ENCODE peak calls at places on chromosome X, in ten cellular contexts. B, O, Y, R, V, U, E, C, I and Q are unnamed samples.

GRCh38 chrX:75038925-75039324 is 113.7 kb upstream of the NEXMIF start:
- DNase-seq in V (no peak), E (peak), B (peak), C (no peak), R (peak), U (no peak), I (no peak), Y (no peak), O (no peak), Q (no peak)

GRCh38 chrX:15301924-15302323 is 13.5 kb downstream of the ASB11 start:
- DNase-seq in V (no peak), O (peak), U (peak), B (no peak), E (no peak), Y (no peak), I (peak), C (peak), R (no peak), Q (no peak)

GRCh38 chrX:147958316-147958715 is 22.8 kb upstream of the FMR1NB start:
- DNase-seq in Y (no peak), U (no peak), E (no peak), I (no peak), O (no peak), R (no peak), B (peak), V (no peak), C (no peak), Q (no peak)

GRCh38 chrX:65723706-65724105 is 56.3 kb downstream of the MSN start:
- DNase-seq in R (peak), I (no peak), C (no peak), B (peak), V (peak), O (no peak), U (no peak), E (no peak), Y (no peak), Q (no peak)

GRCh38 chrX:135520553-135521404 is at the start of gene INTS6L:
- DNase-seq in O (peak), U (peak), I (peak), V (peak), B (peak), Y (peak), C (peak), R (peak), E (peak), Q (peak)

GRCh38 chrX:135521405-135522131 is 1.1 kb downstream of the INTS6L start:
- DNase-seq in E (peak), Y (peak), C (peak), U (peak), I (peak), O (peak), R (peak), B (peak), V (peak), Q (peak)

GRCh38 chrX:11787564-11787963 is 29.5 kb downstream of the MSL3 start:
- DNase-seq in B (peak), V (no peak), O (peak), Y (peak), R (no peak), E (peak), C (peak), I (peak), U (peak), Q (peak)

GRCh38 chrX:40035726-40036125 is 62.0 kb downstream of the BCOR start:
- DNase-seq in B (no peak), C (no peak), U (no peak), R (no peak), V (no peak), Y (no peak), O (no peak), I (no peak), E (no peak), Q (no peak)

GRCh38 chrX:8987672-8988250 is 46.2 kb downstream of the FAM9B start:
- DNase-seq in O (peak), R (no peak), Y (peak), U (no peak), I (no peak), E (no peak), C (no peak), B (no peak), V (peak), Q (no peak)

GRCh38 chrX:103774070-103774642 is 2.5 kb upstream of the PLP1 start:
- DNase-seq in Y (no peak), O (no peak), E (peak), C (no peak), R (no peak), B (no peak), V (peak), U (no peak), I (no peak), Q (no peak)

GRCh38 chrX:111262086-111262485 is 8.2 kb downstream of the CAPN6 start:
- DNase-seq in E (no peak), Y (no peak), I (no peak), U (no peak), O (no peak), V (no peak), R (no peak), C (no peak), B (no peak), Q (no peak)

GRCh38 chrX:2710041-2710471 is 19.0 kb downstream of the CD99 start:
- DNase-seq in R (no peak), I (no peak), O (no peak), U (no peak), B (peak), Y (no peak), C (no peak), V (no peak), E (peak), Q (no peak)

GRCh38 chrX:66221856-66222255 is 57.8 kb downstream of the HEPH start:
- DNase-seq in U (no peak), O (no peak), Y (no peak), I (no peak), V (no peak), B (no peak), C (no peak), R (no peak), E (no peak), Q (no peak)

GRCh38 chrX:2955838-2956237 is 26.7 kb upstream of the ARSD start:
- DNase-seq in E (no peak), O (no peak), U (no peak), C (no peak), V (no peak), Y (no peak), R (no peak), B (no peak), I (no peak), Q (no peak)

GRCh38 chrX:41352329-41352801 is 18.4 kb downstream of the DDX3X start:
- DNase-seq in Y (no peak), O (no peak), E (no peak), V (no peak), U (no peak), C (no peak), R (no peak), I (no peak), B (no peak), Q (no peak)

GRCh38 chrX:123184858-123185251 is 777 bp downstream of the GRIA3 start:
- DNase-seq in I (no peak), Y (no peak), O (no peak), V (no peak), C (no peak), U (no peak), B (no peak), E (no peak), R (no peak), Q (peak)

GRCh38 chrX:138191998-138192397 is 519.5 kb downstream of the FGF13 start:
- DNase-seq in B (peak), V (peak), O (no peak), Y (no peak), R (no peak), I (no peak), E (no peak), U (no peak), C (no peak), Q (peak)

GRCh38 chrX:143669395-143669794 is 33.5 kb upstream of the SLITRK4 start:
- DNase-seq in I (no peak), C (no peak), E (no peak), O (no peak), R (no peak), B (no peak), Y (no peak), V (peak), U (no peak), Q (no peak)

GRCh38 chrX:68822641-68823410 is 6.0 kb upstream of the EFNB1 start:
- DNase-seq in C (peak), O (no peak), B (peak), R (no peak), Y (no peak), I (no peak), E (peak), V (peak), U (no peak), Q (peak)

GRCh38 chrX:148573119-148573518 is 72.7 kb downstream of the AFF2 start:
- DNase-seq in U (no peak), B (no peak), Y (no peak), O (no peak), E (no peak), R (no peak), C (no peak), V (no peak), I (no peak), Q (peak)

GRCh38 chrX:67523002-67523711 is 20.7 kb upstream of the AR start:
- DNase-seq in C (no peak), Y (no peak), V (peak), R (no peak), U (no peak), I (no peak), B (no peak), O (no peak), E (no peak), Q (no peak)

GRCh38 chrX:19810809-19811208 is 76.6 kb downstream of the SH3KBP1 start:
- DNase-seq in B (no peak), C (no peak), I (no peak), E (no peak), O (no peak), Y (no peak), V (no peak), R (no peak), U (peak), Q (no peak)

GRCh38 chrX:38271154-38271716 is 50.6 kb upstream of the SRPX start:
- DNase-seq in O (no peak), I (no peak), U (no peak), R (peak), B (no peak), C (no peak), Y (no peak), V (no peak), E (no peak), Q (no peak)

GRCh38 chrX:37926700-37927099 is 79.3 kb upstream of the DYNLT3 start:
- DNase-seq in U (no peak), R (peak), E (no peak), B (no peak), Y (no peak), C (no peak), V (peak), O (no peak), I (no peak), Q (no peak)

GRCh38 chrX:51892921-51893745 is at the start of gene MAGED1:
- DNase-seq in O (peak), U (peak), E (no peak), B (peak), V (peak), Y (peak), I (peak), C (peak), R (peak), Q (peak)

DNA sequence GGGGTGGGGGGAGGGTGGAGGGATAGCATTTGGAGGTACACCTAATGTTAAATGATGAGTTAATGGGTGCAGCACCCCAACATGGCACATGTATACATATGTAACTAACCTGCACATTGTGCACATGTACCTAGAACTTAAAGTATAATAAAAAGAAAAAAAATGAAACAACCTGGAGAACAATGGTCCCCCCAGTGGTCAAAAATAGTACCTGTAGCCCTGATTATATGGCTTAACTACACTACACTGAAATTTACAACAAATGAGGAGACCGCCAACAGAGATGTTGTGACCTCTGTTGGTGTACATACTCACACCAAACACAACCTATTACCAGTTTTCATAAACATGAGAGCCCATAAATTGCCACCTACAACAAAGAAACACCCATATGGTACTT is 7.3 kb upstream of the MAGEE1 start:
- DNase-seq in R (no peak), Y (no peak), V (no peak), C (no peak), E (no peak), B (no peak), U (no peak), I (no peak), O (no peak), Q (no peak)
- TF ChIP-seq CTCF in R (no peak), Y (no peak), V (peak), C (no peak), E (peak), B (no peak), U (no peak), I (no peak), O (no peak), Q (no peak)

DNA sequence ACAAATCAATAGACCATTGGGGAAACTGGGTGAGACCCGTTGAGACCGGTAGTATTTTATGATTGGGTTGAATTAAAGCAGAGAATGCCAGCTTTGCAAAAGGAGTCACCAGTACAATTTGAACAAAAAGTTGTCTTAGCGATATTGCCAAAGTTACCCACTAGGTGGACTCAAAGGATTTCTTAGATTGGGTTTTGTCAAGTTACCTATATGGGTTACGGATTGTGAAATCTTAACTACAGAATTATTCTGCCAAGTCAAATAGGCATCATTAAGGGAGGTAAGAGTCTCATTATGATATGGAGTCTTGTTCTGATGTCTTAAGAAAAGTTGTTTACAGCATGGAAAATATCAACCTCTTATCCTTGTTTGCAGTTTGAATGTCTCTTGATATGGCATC is 15.0 kb upstream of the CT47A1 start:
- DNase-seq in U (no peak), R (peak), C (no peak), Y (no peak), I (no peak), E (peak), V (peak), B (no peak), O (no peak), Q (no peak)
- TF ChIP-seq CTCF in U (no peak), R (no peak), C (no peak), Y (no peak), I (no peak), E (peak), V (peak), B (no peak), O (no peak), Q (peak)

GRCh38 chrX:78098108-78098507 is 5.9 kb upstream of the PGK1 start:
- DNase-seq in E (no peak), R (no peak), B (no peak), I (no peak), C (no peak), Y (no peak), O (no peak), U (no peak), V (no peak), Q (no peak)

GRCh38 chrX:78092296-78092695 is 11.8 kb upstream of the PGK1 start:
- DNase-seq in R (peak), O (no peak), U (no peak), I (no peak), Y (no peak), B (peak), E (peak), V (peak), C (no peak), Q (peak)
- TF ChIP-seq CTCF in R (peak), O (no peak), U (no peak), I (no peak), Y (no peak), B (peak), E (peak), V (peak), C (peak), Q (no peak)

GRCh38 chrX:427812-428725 is 41.4 kb upstream of the PPP2R3B start:
- DNase-seq in I (peak), B (peak), E (no peak), U (no peak), C (peak), O (no peak), R (no peak), V (peak), Y (no peak), Q (peak)
- TF ChIP-seq CTCF in I (no peak), B (peak), E (peak), U (no peak), C (no peak), O (no peak), R (no peak), V (peak), Y (no peak), Q (peak)

DNA sequence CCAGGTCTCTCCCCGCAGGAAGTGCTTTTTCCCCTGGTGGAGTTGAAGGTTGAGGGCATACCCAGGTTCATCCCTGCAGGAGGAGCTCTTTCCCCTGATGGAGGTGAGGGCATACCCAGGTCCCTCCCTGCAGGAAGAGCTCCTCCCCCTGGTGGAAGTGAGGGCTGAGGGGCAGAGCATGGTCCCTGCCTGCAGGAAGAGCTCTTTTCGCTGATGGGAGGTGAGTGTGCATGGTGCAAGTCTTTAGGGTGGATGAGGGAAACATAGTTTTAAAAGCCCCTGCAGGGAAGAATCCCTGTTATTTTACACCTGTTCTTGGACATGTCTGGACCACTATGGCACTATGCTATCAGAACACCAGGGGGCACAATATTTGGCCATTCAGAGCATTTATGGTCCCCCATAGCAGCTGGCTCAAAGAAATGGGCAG is 43.7 kb upstream of the PUDP start:
- DNase-seq in U (no peak), O (no peak), V (no peak), R (no peak), Y (no peak), B (no peak), E (no peak), I (no peak), C (no peak), Q (no peak)
- TF ChIP-seq CTCF in U (no peak), O (no peak), V (no peak), R (peak), Y (no peak), B (peak), E (peak), I (no peak), C (no peak), Q (peak)

DNA sequence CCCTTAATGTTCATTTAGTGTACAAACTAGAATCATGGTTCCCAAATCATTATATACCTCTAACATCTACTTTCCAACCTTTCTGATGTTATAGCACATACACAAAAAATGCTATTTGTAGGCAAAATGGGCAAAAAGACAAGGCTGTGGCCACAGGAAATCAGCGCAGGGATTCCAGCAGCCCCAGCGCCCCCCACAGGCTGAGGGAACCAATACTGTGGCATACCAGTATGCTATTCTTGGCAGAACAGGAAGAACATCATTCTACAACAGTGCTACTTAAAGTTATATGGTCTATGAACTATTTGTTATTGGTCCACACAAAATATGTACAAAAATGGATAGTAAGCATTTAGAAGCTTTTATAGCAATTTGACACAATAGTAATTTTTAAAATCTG is 25.3 kb downstream of the STEEP1 start:
- DNase-seq in I (no peak), U (no peak), Y (no peak), V (no peak), B (no peak), E (no peak), C (no peak), O (no peak), R (no peak), Q (peak)
- TF ChIP-seq CTCF in I (no peak), U (no peak), Y (no peak), V (no peak), B (peak), E (peak), C (no peak), O (no peak), R (peak), Q (no peak)

DNA sequence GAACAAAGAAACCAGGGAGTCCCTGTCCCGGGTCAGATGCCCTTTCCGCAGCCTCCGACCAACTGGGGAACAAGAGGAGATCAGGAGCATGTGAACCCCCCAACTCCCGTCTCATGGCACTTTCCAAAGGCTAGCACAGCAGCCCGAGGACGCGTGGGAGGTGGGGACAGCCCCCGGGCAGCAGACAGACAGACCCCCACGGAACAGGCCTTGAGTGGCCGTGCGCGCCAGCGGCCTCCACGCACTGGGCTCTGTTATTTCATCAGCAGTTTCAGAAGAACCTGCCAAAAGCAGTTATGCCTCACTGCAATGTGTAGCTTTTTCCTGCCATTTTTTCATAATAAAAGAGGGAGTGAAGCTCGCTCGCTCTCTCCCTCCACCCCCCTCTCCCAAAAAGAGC is 349 bp upstream of the FGF16 start:
- DNase-seq in Y (no peak), I (no peak), C (no peak), V (no peak), B (no peak), R (no peak), E (no peak), U (no peak), O (no peak), Q (no peak)
- TF ChIP-seq CTCF in Y (no peak), I (no peak), C (no peak), V (no peak), B (no peak), R (no peak), E (no peak), U (no peak), O (no peak), Q (no peak)

GRCh38 chrX:24156177-24156576 is 6.6 kb downstream of the ZFX start:
- DNase-seq in E (no peak), O (no peak), U (no peak), R (no peak), Y (no peak), I (no peak), C (no peak), V (no peak), B (no peak), Q (no peak)
- TF ChIP-seq CTCF in E (no peak), O (no peak), U (no peak), R (no peak), Y (no peak), I (no peak), C (no peak), V (no peak), B (no peak), Q (no peak)